ENCODE peak calls at places on chromosomes 7 and 10, in six cellular contexts. A is heart right ventricle, F is heart left ventricle, K is transverse colon, N is pancreas, V is esophagus muscularis mucosa. C is an unnamed sample. For H3K4me1, the result is how much of the 10 kb centered on the place peaks cover.

GRCh38 chr7:95560674-95561073 is 35.6 kb downstream of the PDK4 start:
- DNase-seq in A (no peak), F (no peak), K (no peak), N (no peak), V (no peak), C (no peak)

GRCh38 chr10:32149257-32149955 is 93.2 kb upstream of the KIF5B start:
- DNase-seq in A (peak), F (no peak), K (peak), N (peak), V (peak), C (peak)

GRCh38 chr10:91909178-91909677 is at the start of gene FGFBP3:
- DNase-seq in A (peak), F (no peak), K (peak), N (peak), V (no peak), C (no peak)

GRCh38 chr7:68272507-68272906 is 1275.9 kb downstream of the TYW1 start:
- DNase-seq in A (no peak), F (no peak), K (no peak), N (no peak), V (no peak), C (no peak)

GRCh38 chr10:43128958-43129706 is 9.1 kb upstream of the CSGALNACT2 start:
- DNase-seq in A (no peak), F (no peak), K (peak), N (no peak), V (peak), C (no peak)

GRCh38 chr7:36723951-36724664 is at the start of gene AOAH:
- DNase-seq in A (peak), F (peak), K (peak), N (no peak), V (no peak), C (peak)

GRCh38 chr7:155983176-155983815 is 171.0 kb upstream of the SHH start:
- DNase-seq in A (no peak), F (no peak), K (peak), N (no peak), V (no peak), C (no peak)

GRCh38 chr10:130568246-130568645 is 432.1 kb downstream of the GLRX3 start:
- DNase-seq in A (no peak), F (no peak), K (no peak), N (no peak), V (no peak), C (no peak)

GRCh38 chr10:102342462-102342861 is 53.0 kb upstream of the NFKB2 start:
- DNase-seq in A (no peak), F (no peak), K (no peak), N (no peak), V (no peak), C (no peak)

GRCh38 chr7:19106308-19107141 is 10.9 kb downstream of the TWIST1 start:
- DNase-seq in A (no peak), F (no peak), K (no peak), N (no peak), V (no peak), C (no peak)

GRCh38 chr10:108453166-108453565 is 1288.7 kb upstream of the SORCS1 start:
- DNase-seq in A (no peak), F (no peak), K (no peak), N (no peak), V (no peak), C (no peak)

GRCh38 chr7:87231715-87232114 is 12.2 kb upstream of the TMEM243 start:
- DNase-seq in A (no peak), F (no peak), K (no peak), N (no peak), V (no peak), C (no peak)

GRCh38 chr7:48839108-48839507 is 85.2 kb upstream of the CDC14C start:
- DNase-seq in A (no peak), F (no peak), K (no peak), N (no peak), V (no peak), C (no peak)

GRCh38 chr10:126240483-126240882 is 147.8 kb downstream of the ADAM12 start:
- DNase-seq in A (no peak), F (no peak), K (no peak), N (no peak), V (no peak), C (no peak)

GRCh38 chr7:158695726-158696452 is 8.7 kb downstream of the NCAPG2 start:
- DNase-seq in A (peak), F (no peak), K (peak), N (peak), V (no peak), C (peak)

GRCh38 chr7:80596933-80597517 is 41.4 kb upstream of the CD36 start:
- DNase-seq in A (no peak), F (no peak), K (no peak), N (no peak), V (no peak), C (no peak)

GRCh38 chr10:6461961-6462360 is 118.1 kb downstream of the PRKCQ start:
- DNase-seq in A (no peak), F (no peak), K (no peak), N (no peak), V (no peak), C (no peak)

GRCh38 chr7:82384779-82385178 is 58.8 kb downstream of the CACNA2D1 start:
- DNase-seq in A (no peak), F (no peak), K (no peak), N (no peak), V (no peak), C (no peak)

GRCh38 chr7:50202052-50202555 is 102.4 kb upstream of the IKZF1 start:
- DNase-seq in A (no peak), F (no peak), K (no peak), N (no peak), V (no peak), C (no peak)
- H3K4me1 ChIP-seq in A (under half), F (under half), K (under half), N (under half), V (under half), C (under half)

GRCh38 chr7:8135417-8135816 is 126.5 kb downstream of the ICA1 start:
- DNase-seq in A (no peak), F (no peak), K (no peak), N (no peak), V (no peak), C (no peak)
- TF ChIP-seq CTCF in A (no peak), F (no peak), K (no peak), N (no peak), V (no peak), C (no peak)

GRCh38 chr7:142856565-142857245 is 1.8 kb downstream of the EPHB6 start:
- DNase-seq in A (no peak), F (no peak), K (no peak), N (no peak), V (no peak), C (no peak)

GRCh38 chr7:142854505-142855400 is at the start of gene EPHB6:
- DNase-seq in A (peak), F (peak), K (peak), N (peak), V (no peak), C (peak)

GRCh38 chr7:142857625-142858024 is 2.7 kb downstream of the EPHB6 start:
- DNase-seq in A (no peak), F (no peak), K (no peak), N (no peak), V (no peak), C (peak)

GRCh38 chr7:142855401-142855743 is 496 bp downstream of the EPHB6 start:
- DNase-seq in A (no peak), F (no peak), K (no peak), N (no peak), V (no peak), C (no peak)

DNA sequence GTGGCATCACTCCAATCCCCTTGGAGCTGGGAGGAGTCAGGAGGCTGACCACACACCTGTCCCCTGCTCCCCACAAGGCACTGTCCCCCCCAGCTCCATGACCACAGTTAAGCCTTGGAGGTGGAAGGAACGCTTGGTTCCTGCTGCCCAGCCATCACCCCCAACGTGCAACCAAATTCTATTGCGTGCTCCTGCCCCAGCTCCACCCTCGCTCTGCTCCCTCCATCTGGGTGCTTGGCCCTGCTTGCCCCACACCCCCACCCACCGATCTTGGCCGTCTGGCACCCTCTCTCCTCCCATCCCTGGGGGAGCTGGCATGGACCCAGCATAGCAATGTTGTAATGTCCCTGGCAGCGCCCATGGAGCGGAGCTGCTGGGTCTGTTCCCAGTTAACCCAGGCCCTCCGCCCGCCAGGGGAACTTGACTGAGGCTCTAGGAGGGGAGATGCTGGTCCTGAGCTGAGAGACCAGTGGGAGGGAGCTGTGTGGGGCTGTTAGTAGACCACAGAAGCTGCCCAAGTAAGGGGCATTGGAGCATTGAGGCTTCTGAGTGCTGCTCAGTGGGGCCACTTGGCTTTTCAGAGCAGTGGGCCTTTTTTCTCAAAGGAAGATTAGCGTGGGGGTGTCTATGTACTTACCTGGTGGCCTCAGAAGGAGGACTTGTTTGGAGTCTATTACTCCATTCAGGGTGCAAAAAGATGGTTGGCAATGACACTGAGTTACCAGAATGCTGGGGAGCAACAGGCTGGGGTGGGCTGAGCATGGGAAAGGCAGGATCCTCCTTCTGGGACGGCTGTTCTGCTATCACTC is 1.1 kb downstream of the EPHB6 start:
- DNase-seq in A (no peak), F (peak), K (peak), N (peak), V (no peak), C (peak)
- H3K27ac ChIP-seq in A (no peak), F (no peak), K (no peak), N (no peak), V (no peak), C (no peak)

GRCh38 chr10:25815236-25815635 is 118.8 kb upstream of the MYO3A start:
- DNase-seq in A (no peak), F (no peak), K (no peak), N (no peak), V (no peak), C (no peak)

GRCh38 chr10:25820496-25821415 is 113.3 kb upstream of the MYO3A start:
- DNase-seq in A (no peak), F (no peak), K (no peak), N (no peak), V (no peak), C (no peak)

GRCh38 chr10:25815999-25816768 is 117.8 kb upstream of the MYO3A start:
- DNase-seq in A (no peak), F (no peak), K (no peak), N (no peak), V (no peak), C (no peak)

GRCh38 chr10:25813511-25813910 is 120.5 kb upstream of the MYO3A start:
- DNase-seq in A (no peak), F (no peak), K (no peak), N (no peak), V (no peak), C (no peak)

DNA sequence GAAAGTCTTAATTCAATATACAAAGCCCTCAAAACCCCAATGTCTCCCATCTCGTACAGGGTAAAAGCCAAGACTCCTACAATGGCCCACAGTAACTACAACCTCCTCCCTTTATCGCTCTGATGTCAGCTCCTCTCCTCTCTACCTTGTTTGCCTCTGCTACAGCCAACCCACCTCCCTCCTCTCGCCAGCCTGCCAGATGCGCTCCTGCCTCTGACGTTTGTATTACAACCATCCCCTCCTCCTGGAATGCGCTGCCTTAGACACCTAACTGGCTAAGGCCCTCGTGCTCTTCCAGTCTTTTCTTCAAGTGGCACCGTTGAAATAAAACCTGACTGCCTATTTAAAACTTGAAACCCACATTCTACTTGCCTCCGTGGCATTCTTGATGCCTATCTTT is 115.3 kb upstream of the MYO3A start:
- DNase-seq in A (no peak), F (no peak), K (no peak), N (no peak), V (no peak), C (no peak)
- H3K4me1 ChIP-seq in A (under half), F (under half), K (under half), N (under half), V (under half), C (under half)

DNA sequence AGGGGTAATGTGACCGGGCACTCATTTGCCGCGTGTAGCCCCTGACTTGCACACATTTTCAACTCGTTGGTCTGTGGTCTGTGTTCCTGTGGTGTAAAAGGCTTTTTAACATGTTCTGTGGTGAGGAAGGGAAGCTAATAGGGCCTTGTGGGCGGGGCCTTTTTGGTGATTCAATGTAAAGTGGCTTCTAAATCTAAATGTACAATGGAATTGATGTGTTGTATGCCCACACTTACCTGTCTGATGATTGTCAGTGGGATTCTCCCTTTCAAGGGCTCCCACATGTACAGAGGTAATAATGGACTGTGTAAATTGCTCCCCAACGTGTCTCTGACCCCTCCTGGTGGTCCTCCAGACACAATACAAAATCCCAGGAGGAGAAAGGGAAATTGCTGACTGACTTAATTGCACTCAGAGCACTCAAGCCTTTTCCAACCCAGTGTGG is 43.1 kb upstream of the GATAD1 start:
- DNase-seq in A (no peak), F (no peak), K (no peak), N (no peak), V (no peak), C (no peak)
- TF ChIP-seq CTCF in A (no peak), F (no peak), K (no peak), N (no peak), V (no peak), C (no peak)

DNA sequence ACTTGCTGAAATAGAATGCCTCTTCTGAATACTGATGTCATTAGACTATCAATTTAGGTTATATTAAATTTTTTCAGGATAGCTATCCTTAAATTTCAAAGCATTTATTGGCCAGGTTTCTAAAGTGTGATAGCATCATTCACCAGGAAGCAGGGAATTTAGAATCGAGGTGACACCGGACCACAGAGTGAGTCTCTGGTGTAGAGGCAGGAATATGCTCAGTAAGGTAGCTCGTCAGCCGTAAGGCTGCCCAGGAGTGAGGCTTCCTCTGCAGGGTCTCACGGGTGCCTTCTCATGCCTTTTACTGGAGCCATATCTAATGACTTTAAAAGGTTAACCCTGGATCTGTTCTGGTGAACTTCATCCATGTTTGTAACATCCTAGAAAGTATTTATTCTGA is 170.8 kb upstream of the KLF14 start:
- DNase-seq in A (no peak), F (no peak), K (no peak), N (no peak), V (no peak), C (no peak)
- H3K27ac ChIP-seq in A (peak), F (peak), K (peak), N (peak), V (peak), C (peak)

GRCh38 chr7:151427705-151428392 is 12.1 kb downstream of the CRYGN start:
- DNase-seq in A (no peak), F (no peak), K (no peak), N (no peak), V (no peak), C (no peak)
- H3K4me1 ChIP-seq in A (under half), F (under half), K (under half), N (under half), V (under half), C (under half)

GRCh38 chr7:121305109-121305508 is 23.7 kb upstream of the WNT16 start:
- DNase-seq in A (no peak), F (no peak), K (no peak), N (no peak), V (no peak), C (no peak)

GRCh38 chr7:121302214-121302745 is 26.5 kb upstream of the WNT16 start:
- DNase-seq in A (no peak), F (no peak), K (no peak), N (no peak), V (no peak), C (no peak)

GRCh38 chr7:121301441-121302213 is 27.2 kb upstream of the WNT16 start:
- DNase-seq in A (no peak), F (no peak), K (no peak), N (no peak), V (no peak), C (no peak)

GRCh38 chr7:121304259-121304658 is 24.5 kb upstream of the WNT16 start:
- DNase-seq in A (no peak), F (no peak), K (no peak), N (no peak), V (no peak), C (no peak)

DNA sequence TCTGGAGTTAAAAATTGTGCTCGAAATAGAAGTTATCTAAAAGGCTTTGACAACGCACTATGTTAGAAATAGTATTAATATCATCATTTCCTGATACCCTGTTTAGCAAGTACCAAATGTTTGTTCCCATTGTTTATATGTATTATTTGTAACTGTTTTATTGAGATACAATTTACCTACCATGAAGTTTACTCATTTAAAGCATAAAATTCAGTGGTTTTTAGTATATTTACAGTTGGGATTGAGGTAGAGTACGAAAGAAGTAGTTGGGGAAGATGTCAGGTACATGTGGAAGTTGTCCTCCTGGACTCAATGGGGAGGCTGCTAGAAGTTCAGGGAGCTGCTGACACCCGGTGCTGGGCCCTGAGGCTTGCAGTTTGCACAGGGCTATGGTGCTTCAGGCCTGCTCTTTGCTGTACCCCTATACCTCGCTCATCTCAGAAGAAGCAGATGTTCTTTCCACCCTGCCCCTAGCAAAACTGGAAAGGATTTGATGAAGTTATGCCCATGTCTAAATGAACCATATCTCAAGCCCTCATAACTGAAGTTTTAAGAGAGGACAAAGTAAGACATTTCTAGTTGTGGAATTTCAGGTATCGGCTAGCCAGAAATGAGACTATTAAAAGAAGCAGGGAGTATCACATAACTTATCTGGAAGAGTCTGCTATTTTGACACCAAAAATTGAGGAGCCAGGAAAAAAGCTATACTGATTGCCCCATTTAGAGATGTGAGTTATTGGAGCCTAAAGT is 25.2 kb upstream of the WNT16 start:
- DNase-seq in A (no peak), F (no peak), K (no peak), N (no peak), V (no peak), C (no peak)
- TF ChIP-seq CTCF in A (no peak), F (no peak), K (no peak), N (no peak), V (no peak), C (no peak)

DNA sequence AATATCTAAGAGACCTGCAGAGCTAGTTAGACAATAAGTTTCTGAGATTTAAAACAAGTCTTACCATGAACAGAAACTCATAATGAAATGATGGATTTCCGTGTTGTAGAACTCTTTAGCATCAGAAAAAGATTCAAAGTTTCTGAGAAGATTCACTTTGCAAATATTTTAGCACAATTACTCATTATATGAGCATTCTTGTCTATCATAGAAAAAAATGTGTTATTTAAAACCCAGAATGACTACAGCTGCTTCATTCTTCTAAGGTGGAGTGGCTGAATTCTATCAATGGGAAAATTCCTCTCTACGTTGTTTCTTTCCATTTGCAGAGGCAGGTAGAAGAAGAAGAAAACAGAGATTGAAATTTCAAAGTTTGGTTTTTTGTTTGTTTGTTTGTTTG is 21.0 kb upstream of the RALA start:
- DNase-seq in A (no peak), F (no peak), K (no peak), N (no peak), V (no peak), C (no peak)
- H3K27ac ChIP-seq in A (no peak), F (no peak), K (no peak), N (no peak), V (no peak), C (no peak)

DNA sequence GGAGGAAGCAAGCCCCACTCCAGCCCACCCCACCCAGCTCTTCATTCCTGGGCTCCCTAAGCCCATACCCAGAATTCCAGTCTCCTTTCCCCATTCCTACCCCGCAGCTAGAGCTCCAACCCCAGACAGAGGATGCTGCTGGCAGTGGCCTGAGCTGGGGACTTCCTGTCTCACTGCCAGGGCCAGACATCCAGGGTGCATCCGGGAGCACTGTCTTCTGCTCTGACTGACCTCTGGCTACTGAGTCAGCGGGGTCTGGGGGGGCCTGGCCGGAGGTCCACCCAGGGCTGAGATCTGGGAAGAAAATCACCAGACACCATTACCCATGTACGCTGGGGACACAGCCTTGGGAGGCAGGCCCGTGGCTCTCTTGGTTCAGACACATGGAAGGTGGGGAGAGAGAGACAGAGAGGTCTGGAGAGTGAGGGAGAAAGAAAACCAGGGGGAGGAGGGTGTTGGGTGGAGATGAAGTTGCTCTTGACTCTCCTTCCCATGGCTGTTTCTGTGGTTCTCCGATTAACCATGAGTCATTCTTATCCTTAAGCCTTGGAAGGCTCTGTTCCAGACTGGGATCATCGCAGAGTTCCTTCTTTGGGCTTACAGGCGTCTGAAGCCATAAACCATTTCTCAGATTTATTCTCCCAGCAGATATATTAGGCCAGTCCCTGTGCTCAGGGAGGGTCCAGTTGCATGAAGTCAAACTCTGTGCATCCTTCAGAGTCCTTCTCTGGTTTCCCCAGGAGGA is 23.6 kb downstream of the TSPAN15 start:
- DNase-seq in A (no peak), F (no peak), K (no peak), N (no peak), V (no peak), C (no peak)
- H3K4me1 ChIP-seq in A (half or more), F (under half), K (under half), N (under half), V (half or more), C (half or more)

C was measured in psoas muscle.